ENCODE peak calls at places on chromosome 6, in four cellular contexts. X is upper lobe of left lung, B is endothelial cell of umbilical vein, S is GM12892. U is an unnamed sample.

GRCh38 chr6:54992789-54993188 is 146.2 kb downstream of the FAM83B start:
- DNase-seq in X (no peak), B (no peak), S (no peak), U (no peak)

GRCh38 chr6:163438940-163439335 is 24.4 kb downstream of the QKI start:
- DNase-seq in X (no peak), B (no peak), S (no peak), U (no peak)

GRCh38 chr6:168968228-168968627 is 285.4 kb downstream of the THBS2 start:
- DNase-seq in X (no peak), B (no peak), S (no peak), U (no peak)

GRCh38 chr6:159633196-159633595 is 59.8 kb downstream of the SOD2 start:
- DNase-seq in X (no peak), B (peak), S (no peak), U (no peak)

GRCh38 chr6:106555767-106556166 is 73.5 kb downstream of the RTN4IP1 start:
- DNase-seq in X (no peak), B (no peak), S (no peak), U (no peak)

GRCh38 chr6:159729598-159729997 is 2.3 kb downstream of the WTAP start:
- DNase-seq in X (no peak), B (peak), S (peak), U (peak)

GRCh38 chr6:160733045-160733646 is 31.1 kb downstream of the PLG start:
- DNase-seq in X (no peak), B (no peak), S (no peak), U (no peak)

GRCh38 chr6:49790340-49790739 is 3.3 kb upstream of the PGK2 start:
- DNase-seq in X (no peak), B (no peak), S (no peak), U (no peak)

GRCh38 chr6:4610256-4610655 is 165.9 kb upstream of the CDYL start:
- DNase-seq in X (no peak), B (peak), S (no peak), U (no peak)

GRCh38 chr6:151680846-151681425 is 126.5 kb upstream of the ESR1 start:
- DNase-seq in X (peak), B (no peak), S (no peak), U (no peak)

GRCh38 chr6:33604941-33605854 is 15.9 kb upstream of the ITPR3 start:
- DNase-seq in X (no peak), B (no peak), S (no peak), U (no peak)

GRCh38 chr6:46689657-46690056 is 2.0 kb downstream of the TDRD6 start:
- DNase-seq in X (no peak), B (no peak), S (no peak), U (no peak)

GRCh38 chr6:140537211-140537610 is 1162.8 kb upstream of the CITED2 start:
- DNase-seq in X (no peak), B (no peak), S (no peak), U (no peak)

GRCh38 chr6:22036267-22036666 is 260.6 kb downstream of the PRL start:
- DNase-seq in X (no peak), B (peak), S (no peak), U (no peak)

DNA sequence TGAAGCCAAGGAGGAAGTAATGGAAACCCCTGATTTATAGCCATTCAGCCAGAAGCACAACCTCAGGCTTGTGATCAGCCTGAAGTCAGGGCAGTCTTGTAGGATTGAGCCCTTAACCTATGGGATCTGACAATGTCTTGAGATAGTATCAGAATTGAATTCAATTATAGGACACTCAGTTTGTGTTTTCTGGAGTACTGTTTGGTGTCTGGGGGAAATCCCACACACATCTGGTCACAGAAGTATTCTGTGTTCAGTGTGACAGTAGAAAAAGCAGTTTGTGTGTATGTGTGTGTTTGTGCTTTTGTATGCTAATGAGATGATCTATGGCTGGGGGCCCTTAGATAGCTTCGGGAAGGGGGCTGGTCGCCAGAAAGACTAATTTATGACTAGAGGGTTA is 5.7 kb downstream of the NT5E start:
- DNase-seq in X (no peak), B (no peak), S (no peak), U (no peak)
- TF ChIP-seq POLR2AphosphoS5 in X (no peak), B (no peak), S (no peak), U (no peak)

DNA sequence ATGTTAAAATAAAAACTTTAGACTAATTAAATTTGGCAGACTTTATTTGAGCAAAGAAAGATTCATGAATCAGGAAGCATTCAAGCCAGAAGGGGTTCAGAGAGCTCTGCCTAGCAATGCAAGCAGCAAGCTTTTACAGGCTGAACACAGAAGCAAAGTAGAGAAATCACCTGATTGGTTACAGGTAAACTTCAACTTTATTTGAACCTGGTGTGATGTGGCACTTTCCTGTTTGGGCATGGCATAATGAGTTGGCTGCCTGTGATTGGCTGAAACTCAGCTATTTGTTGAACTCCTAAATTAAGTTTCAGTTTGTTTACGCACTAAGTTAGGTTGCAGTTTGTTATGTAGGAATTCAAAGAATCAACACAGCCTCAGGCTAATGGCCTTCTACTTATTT is 123.0 kb upstream of the TMEM170B start:
- DNase-seq in X (no peak), B (peak), S (no peak), U (no peak)
- TF ChIP-seq POLR2A in X (peak), B (no peak), S (no peak), U (no peak)

GRCh38 chr6:147179809-147180208 is 24.4 kb upstream of the STXBP5 start:
- DNase-seq in X (no peak), B (no peak), S (no peak), U (no peak)
- TF ChIP-seq POLR2AphosphoS5 in X (no peak), B (no peak), S (no peak), U (no peak)

GRCh38 chr6:110561016-110561396 is 84.6 kb upstream of the SLC22A16 start:
- DNase-seq in X (no peak), B (no peak), S (no peak), U (no peak)

GRCh38 chr6:110562316-110562915 is 86.0 kb upstream of the SLC22A16 start:
- DNase-seq in X (no peak), B (no peak), S (no peak), U (no peak)

GRCh38 chr6:110564703-110565421 is 88.4 kb upstream of the SLC22A16 start:
- DNase-seq in X (no peak), B (no peak), S (no peak), U (no peak)

GRCh38 chr6:110561708-110562107 is 85.3 kb upstream of the SLC22A16 start:
- DNase-seq in X (no peak), B (no peak), S (no peak), U (no peak)

GRCh38 chr6:110563711-110564110 is 87.3 kb upstream of the SLC22A16 start:
- DNase-seq in X (no peak), B (no peak), S (no peak), U (no peak)
- TF ChIP-seq POLR2A in X (no peak), B (no peak), S (no peak), U (no peak)

GRCh38 chr6:165876568-165876967 is 213.5 kb upstream of the PDE10A start:
- DNase-seq in X (no peak), B (no peak), S (no peak), U (no peak)
- TF ChIP-seq POLR2AphosphoS5 in X (no peak), B (no peak), S (no peak), U (no peak)

GRCh38 chr6:142803495-142804049 is 141.4 kb downstream of the HIVEP2 start:
- DNase-seq in X (no peak), B (no peak), S (no peak), U (no peak)

GRCh38 chr6:142803027-142803426 is 141.9 kb downstream of the HIVEP2 start:
- DNase-seq in X (no peak), B (no peak), S (no peak), U (no peak)

GRCh38 chr6:142804490-142804889 is 140.5 kb downstream of the HIVEP2 start:
- DNase-seq in X (no peak), B (no peak), S (no peak), U (no peak)

GRCh38 chr6:142800240-142800639 is 144.7 kb downstream of the HIVEP2 start:
- DNase-seq in X (no peak), B (no peak), S (no peak), U (no peak)

GRCh38 chr6:142802124-142802523 is 142.9 kb downstream of the HIVEP2 start:
- DNase-seq in X (no peak), B (peak), S (no peak), U (no peak)
- TF ChIP-seq POLR2A in X (no peak), B (no peak), S (no peak), U (no peak)

GRCh38 chr6:57421503-57421902 is 104.1 kb downstream of the PRIM2 start:
- DNase-seq in X (no peak), B (no peak), S (no peak), U (no peak)

GRCh38 chr6:57423468-57423867 is 106.0 kb downstream of the PRIM2 start:
- DNase-seq in X (no peak), B (no peak), S (no peak), U (no peak)
- TF ChIP-seq POLR2AphosphoS5 in X (no peak), B (no peak), S (no peak), U (no peak)

DNA sequence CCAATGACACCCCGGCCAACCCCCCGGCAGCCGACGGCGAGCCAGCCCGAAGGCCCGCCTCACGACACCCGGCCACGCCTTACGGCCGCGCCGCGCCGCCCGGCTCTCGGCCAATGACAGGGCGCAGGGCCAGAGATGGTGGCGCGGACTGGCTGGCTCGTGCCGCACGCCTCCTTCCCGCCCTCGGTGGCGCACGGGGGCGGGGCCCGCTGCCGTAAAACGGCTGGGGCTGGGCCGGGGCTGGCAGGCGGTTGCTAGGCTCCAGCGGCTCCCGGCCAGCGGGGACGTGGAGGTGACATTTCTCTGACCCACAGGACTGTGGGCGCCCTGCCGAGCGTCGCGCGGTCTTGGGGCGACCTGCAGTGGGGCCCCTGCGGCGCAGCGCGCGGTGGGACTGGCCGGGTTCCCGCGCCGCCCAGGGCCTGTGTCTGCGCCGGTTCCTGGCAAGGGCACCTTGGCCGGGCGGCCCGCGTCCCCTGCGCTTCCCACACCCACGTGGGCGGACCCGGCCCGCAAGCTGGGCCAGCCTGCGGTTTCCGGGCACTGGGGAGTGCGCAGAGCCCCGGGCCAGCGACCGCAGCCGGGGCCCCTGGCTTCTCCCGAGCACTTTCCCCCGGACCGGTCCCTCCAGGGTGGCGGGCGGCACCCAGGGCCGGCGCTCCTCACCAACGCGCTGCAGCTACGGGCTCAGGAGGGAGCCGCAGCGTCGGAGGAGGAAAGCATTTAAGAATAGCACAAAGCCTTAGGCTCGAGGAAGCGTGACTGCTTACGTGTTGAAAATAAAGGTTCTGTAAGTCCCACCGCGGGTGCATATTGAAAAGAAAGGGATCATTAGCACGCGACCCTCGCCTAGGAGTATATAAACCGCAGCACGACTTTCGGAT is at the start of gene MPC1:
- DNase-seq in X (peak), B (peak), S (peak), U (peak)
- TF ChIP-seq POLR2A in X (peak), B (peak), S (peak), U (no peak)

GRCh38 chr6:116011096-116011401 is 49.6 kb downstream of the FRK start:
- DNase-seq in X (no peak), B (no peak), S (no peak), U (no peak)

GRCh38 chr6:116012471-116012949 is 48.2 kb downstream of the FRK start:
- DNase-seq in X (no peak), B (no peak), S (no peak), U (no peak)

GRCh38 chr6:116012966-116013365 is 47.7 kb downstream of the FRK start:
- DNase-seq in X (no peak), B (no peak), S (no peak), U (no peak)

GRCh38 chr6:116010400-116011095 is 50.1 kb downstream of the FRK start:
- DNase-seq in X (no peak), B (peak), S (no peak), U (no peak)

GRCh38 chr6:116011520-116011919 is 49.2 kb downstream of the FRK start:
- DNase-seq in X (no peak), B (no peak), S (no peak), U (no peak)
- TF ChIP-seq POLR2AphosphoS5 in X (peak), B (no peak), S (no peak), U (no peak)

GRCh38 chr6:131807321-131807643 is 538 bp upstream of the ENPP1 start:
- DNase-seq in X (no peak), B (no peak), S (no peak), U (no peak)

GRCh38 chr6:131811510-131811909 is 3.7 kb downstream of the ENPP1 start:
- DNase-seq in X (no peak), B (no peak), S (no peak), U (no peak)

GRCh38 chr6:131808460-131809269 is 845 bp downstream of the ENPP1 start:
- DNase-seq in X (no peak), B (no peak), S (no peak), U (no peak)

GRCh38 chr6:131803007-131803769 is 4.6 kb upstream of the ENPP1 start:
- DNase-seq in X (no peak), B (no peak), S (no peak), U (no peak)

GRCh38 chr6:131807644-131808459 is at the start of gene ENPP1:
- DNase-seq in X (peak), B (peak), S (peak), U (peak)
- TF ChIP-seq POLR2A in X (no peak), B (no peak), S (no peak), U (no peak)

U was measured in GM12891.